ENCODE peak calls at places on chromosomes 16 and 17, in five cellular contexts. U is GM12878, N is SK-N-SH, I is HepG2, E is GM12892. K is an unnamed sample.

GRCh38 chr16:14193316-14193871 is 122.3 kb downstream of the MRTFB start:
- DNase-seq in E (peak), U (peak), I (no peak), N (no peak), K (peak)

GRCh38 chr16:88856122-88856827 is 472 bp downstream of the GALNS start:
- DNase-seq in U (no peak), E (no peak), I (no peak), N (no peak), K (no peak)

GRCh38 chr17:64781013-64781392 is 118.9 kb upstream of the SMURF2 start:
- DNase-seq in N (peak), E (no peak), U (no peak), I (no peak), K (no peak)

GRCh38 chr16:81524382-81524781 is 79.8 kb downstream of the CMIP start:
- DNase-seq in I (no peak), U (no peak), N (no peak), E (no peak), K (no peak)

GRCh38 chr17:47280072-47280811 is 26.6 kb downstream of the ITGB3 start:
- DNase-seq in U (no peak), E (no peak), N (no peak), I (no peak), K (no peak)

GRCh38 chr16:59039066-59039465 is 304.9 kb upstream of the GOT2 start:
- DNase-seq in U (no peak), I (no peak), N (no peak), E (no peak), K (no peak)

GRCh38 chr17:78387982-78388941 is 9.8 kb downstream of the PGS1 start:
- DNase-seq in E (no peak), U (no peak), N (no peak), I (no peak), K (no peak)

GRCh38 chr16:1920727-1921155 is 2.5 kb upstream of the HS3ST6 start:
- DNase-seq in E (no peak), U (no peak), N (peak), I (no peak), K (no peak)

GRCh38 chr17:14737984-14738651 is 437.2 kb downstream of the HS3ST3B1 start:
- DNase-seq in U (no peak), N (no peak), I (peak), E (no peak), K (no peak)

GRCh38 chr17:410674-411401 is 58.2 kb upstream of the RPH3AL start:
- DNase-seq in U (no peak), I (no peak), N (peak), E (no peak), K (no peak)

GRCh38 chr16:85605912-85606841 is 6.9 kb upstream of the GSE1 start:
- DNase-seq in E (no peak), N (no peak), U (no peak), I (no peak), K (no peak)

GRCh38 chr16:67663877-67664222 is 2.7 kb downstream of the ENKD1 start:
- DNase-seq in U (no peak), N (no peak), I (no peak), E (no peak), K (no peak)

GRCh38 chr16:7304257-7304656 is 28.4 kb upstream of the RBFOX1 start:
- DNase-seq in N (peak), I (no peak), E (no peak), U (no peak), K (no peak)

GRCh38 chr17:5587431-5588032 is 3.2 kb upstream of the NLRP1 start:
- DNase-seq in I (peak), N (peak), E (peak), U (no peak), K (no peak)

GRCh38 chr16:15950167-15950854 is 895 bp downstream of the ABCC1 start:
- DNase-seq in I (peak), N (peak), E (peak), U (no peak), K (no peak)

GRCh38 chr17:1649116-1649843 is 386 bp downstream of the RILP start:
- DNase-seq in N (peak), U (no peak), E (peak), I (peak), K (peak)

GRCh38 chr16:81823111-81823510 is 44.0 kb downstream of the PLCG2 start:
- DNase-seq in I (no peak), E (no peak), U (no peak), N (no peak), K (no peak)

DNA sequence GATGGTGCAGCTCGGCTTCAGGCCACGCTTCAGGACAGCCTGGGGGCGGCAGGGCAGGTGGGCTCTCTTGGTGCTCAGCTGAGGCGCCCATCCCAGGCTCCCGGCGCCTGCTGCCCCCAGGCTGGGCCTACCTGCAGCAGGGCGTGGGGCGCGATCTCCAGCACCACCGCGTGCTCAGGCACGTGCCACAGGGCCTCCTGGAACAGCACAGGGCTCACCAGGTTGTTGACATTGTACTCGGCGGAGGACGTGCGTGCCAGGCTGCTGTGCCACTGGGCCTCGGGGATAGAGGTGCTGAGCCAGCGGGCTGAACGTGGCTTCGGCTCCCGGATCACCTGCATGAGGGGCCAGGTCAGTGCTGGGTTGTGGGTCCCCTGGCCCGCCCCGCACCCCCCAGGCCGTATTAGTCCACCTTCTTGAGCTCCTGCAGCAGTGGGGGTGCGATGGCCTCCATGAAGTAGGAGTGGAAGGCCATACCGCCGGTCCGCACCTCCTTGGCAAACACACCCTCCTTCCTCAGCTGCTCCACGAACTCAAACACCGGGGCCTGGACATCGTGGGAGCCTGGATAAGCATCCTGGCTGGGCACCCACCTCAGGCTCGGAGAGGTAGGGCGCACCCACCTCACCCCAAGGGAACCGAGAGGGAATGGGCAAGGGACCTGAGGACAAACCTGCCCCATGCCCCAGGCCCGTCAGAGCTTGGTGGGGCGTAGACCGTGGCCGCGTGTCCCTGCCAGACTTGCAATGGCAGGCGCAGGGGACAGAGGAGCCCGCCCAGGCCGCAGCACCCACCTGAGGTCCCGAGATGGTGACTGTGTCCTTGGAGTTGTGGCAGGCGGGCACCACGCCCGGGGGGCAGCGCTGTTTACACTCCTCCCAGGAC is 9.0 kb downstream of the FASN start:
- DNase-seq in I (no peak), E (no peak), N (no peak), U (no peak), K (no peak)
- TF ChIP-seq TAF1 in I (no peak), E (no peak), N (no peak), U (no peak), K (no peak)

DNA sequence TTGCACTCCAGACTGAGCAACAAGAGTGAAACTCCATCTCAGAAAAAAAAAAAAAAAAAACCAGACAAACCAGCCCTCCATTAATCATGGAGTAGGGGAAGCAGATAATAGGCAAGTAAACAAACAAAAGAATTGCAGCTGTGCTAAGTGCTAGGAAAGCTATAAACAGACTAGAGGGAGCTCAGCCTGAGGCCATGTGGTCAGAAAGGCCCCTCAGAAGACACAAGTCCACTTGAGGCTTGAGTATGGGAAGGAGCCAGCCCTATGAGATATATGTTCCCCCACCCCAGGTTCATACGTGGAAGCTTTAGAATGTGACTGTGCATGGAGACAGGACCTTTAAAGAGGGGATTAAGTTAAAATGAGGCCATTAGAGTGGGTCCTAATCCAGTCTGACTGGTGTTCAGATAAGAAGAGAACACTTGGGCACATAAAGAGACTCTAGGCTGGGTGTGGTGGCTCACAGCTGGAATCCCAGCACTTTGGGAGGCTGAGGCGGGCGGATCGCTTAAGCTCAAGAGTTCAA is 132.6 kb upstream of the NOL11 start:
- DNase-seq in I (no peak), N (no peak), E (no peak), U (no peak), K (no peak)
- TF ChIP-seq TAF1 in I (no peak), N (no peak), E (no peak), U (no peak), K (no peak)

DNA sequence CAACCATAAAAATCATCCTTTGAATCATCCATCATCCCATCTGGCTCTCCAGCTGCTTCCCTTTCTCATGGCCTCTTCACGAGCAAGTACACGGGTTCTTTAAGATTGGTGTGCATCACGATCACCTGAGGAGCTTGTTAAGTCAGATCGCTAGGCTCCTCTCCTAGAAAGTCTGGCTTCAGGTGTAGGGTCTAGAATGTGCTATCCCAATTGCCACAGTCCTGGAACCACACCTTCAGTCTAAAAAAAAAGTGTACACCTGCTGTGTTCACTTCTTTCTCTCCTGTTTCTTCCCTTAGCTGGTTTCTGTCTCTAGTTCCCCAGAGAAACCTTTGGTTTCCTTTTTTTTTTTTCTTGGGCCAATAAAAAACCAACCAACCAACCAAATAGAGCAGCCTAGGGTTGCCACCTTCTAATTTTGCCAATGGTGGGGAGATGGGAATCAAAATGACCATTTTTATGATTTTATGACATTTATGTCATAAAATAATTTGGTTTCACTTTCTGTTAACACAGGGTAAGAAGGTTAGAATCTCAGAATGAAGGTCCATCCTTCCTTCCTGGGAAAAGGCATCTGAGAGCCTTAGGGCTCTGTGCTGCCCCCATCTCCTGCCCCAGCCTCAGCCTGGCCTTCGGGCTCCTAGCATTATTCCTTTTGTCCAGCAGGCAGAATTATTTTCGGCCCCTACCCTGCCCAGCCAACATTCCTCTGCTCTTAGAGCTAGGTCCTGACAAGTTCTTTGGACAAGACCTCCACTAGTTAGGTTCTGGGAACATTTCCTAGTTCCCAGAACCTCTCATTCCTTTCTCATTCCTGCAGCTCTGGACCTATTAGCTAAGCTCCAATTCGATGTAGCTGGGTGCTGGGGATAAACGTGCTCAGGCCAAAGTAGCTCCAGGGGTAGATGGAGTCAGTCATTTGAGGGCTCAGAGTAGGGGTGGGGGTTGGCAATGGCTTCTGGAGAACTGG is 1.9 kb upstream of the GGT6 start:
- DNase-seq in U (no peak), I (no peak), E (no peak), N (no peak), K (no peak)
- TF ChIP-seq TAF1 in U (no peak), I (no peak), E (no peak), N (no peak), K (no peak)

GRCh38 chr16:10870808-10871156 is 6.2 kb upstream of the CIITA start:
- DNase-seq in I (no peak), N (no peak), E (no peak), U (no peak), K (no peak)

GRCh38 chr16:10868089-10868488 is 8.9 kb upstream of the CIITA start:
- DNase-seq in N (no peak), I (no peak), U (no peak), E (no peak), K (no peak)

GRCh38 chr16:10868562-10869469 is 8.2 kb upstream of the CIITA start:
- DNase-seq in I (no peak), E (no peak), N (no peak), U (no peak), K (no peak)

GRCh38 chr16:10870137-10870776 is 6.7 kb upstream of the CIITA start:
- DNase-seq in N (no peak), E (no peak), U (no peak), I (peak), K (no peak)

GRCh38 chr16:10871157-10871991 is 5.6 kb upstream of the CIITA start:
- DNase-seq in N (no peak), I (peak), E (no peak), U (peak), K (no peak)
- TF ChIP-seq TAF1 in N (no peak), I (no peak), E (no peak), U (no peak), K (no peak)

GRCh38 chr17:28997811-28998210 is 8.0 kb downstream of the SEZ6 start:
- DNase-seq in U (no peak), I (no peak), N (no peak), E (no peak), K (no peak)
- TF ChIP-seq TAF1 in U (no peak), I (no peak), N (no peak), E (no peak), K (no peak)

DNA sequence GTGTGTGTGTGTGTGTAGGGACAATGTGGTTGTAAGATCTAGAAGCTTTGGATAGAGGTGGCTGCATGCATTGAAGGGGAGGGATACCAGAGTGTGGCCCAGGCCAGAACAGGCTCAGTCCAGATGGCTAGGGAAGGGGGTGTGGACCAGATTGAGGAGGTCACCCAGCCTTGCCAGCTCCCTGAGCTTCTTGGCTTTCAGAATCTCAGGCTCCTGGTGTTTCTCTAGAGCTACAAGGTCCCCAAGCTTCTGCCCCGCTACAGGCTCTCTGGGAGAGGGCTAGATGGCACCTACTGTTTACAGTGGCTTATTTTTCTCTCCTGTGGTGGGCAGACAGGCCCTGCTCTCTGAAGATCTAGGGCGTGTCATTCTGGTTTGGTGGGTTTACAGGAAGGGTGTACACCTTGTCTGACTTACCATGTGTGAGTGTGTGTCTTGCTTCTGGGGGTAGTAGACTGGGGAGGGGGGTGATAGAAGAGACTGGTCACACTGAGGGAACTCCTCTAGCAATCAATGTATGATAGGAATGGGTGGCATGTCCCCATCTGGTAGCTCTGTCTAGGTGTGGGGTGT is 1.0 kb downstream of the RARA start:
- DNase-seq in U (no peak), N (peak), E (no peak), I (no peak), K (no peak)
- TF ChIP-seq TAF1 in U (no peak), N (no peak), E (no peak), I (no peak), K (no peak)

GRCh38 chr17:56892333-56892732 is 21.5 kb downstream of the TRIM25 start:
- DNase-seq in N (no peak), E (no peak), U (no peak), I (no peak), K (no peak)

GRCh38 chr17:56893503-56893902 is 20.3 kb downstream of the TRIM25 start:
- DNase-seq in I (no peak), E (no peak), N (no peak), U (no peak), K (no peak)

GRCh38 chr17:56890906-56891674 is 22.8 kb downstream of the TRIM25 start:
- DNase-seq in I (no peak), N (no peak), U (no peak), E (no peak), K (no peak)

GRCh38 chr17:56890390-56890789 is 23.5 kb downstream of the TRIM25 start:
- DNase-seq in U (no peak), E (no peak), N (no peak), I (no peak), K (no peak)

DNA sequence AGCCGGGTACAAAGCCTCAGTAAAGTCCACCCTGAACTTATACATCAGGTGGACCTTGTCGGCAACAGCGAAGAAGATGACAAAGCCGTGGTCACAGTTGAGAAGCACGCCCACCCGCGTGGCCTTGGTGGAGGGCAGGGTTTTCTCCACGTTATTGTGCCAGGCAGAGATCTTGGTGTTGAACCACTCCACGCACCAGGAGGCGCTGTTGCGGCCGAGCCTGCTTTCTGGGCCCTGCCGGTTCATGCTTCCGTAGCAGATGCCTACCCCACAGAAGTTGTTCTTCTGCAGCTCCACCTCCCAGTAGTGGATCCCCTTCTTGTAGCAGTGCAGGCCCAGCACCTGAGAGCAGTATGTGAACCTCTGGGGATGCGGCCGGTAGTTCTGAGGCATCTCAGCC is 22.1 kb downstream of the TRIM25 start:
- DNase-seq in E (no peak), N (peak), U (no peak), I (no peak), K (no peak)
- TF ChIP-seq TAF1 in E (no peak), N (no peak), U (no peak), I (no peak), K (no peak)

DNA sequence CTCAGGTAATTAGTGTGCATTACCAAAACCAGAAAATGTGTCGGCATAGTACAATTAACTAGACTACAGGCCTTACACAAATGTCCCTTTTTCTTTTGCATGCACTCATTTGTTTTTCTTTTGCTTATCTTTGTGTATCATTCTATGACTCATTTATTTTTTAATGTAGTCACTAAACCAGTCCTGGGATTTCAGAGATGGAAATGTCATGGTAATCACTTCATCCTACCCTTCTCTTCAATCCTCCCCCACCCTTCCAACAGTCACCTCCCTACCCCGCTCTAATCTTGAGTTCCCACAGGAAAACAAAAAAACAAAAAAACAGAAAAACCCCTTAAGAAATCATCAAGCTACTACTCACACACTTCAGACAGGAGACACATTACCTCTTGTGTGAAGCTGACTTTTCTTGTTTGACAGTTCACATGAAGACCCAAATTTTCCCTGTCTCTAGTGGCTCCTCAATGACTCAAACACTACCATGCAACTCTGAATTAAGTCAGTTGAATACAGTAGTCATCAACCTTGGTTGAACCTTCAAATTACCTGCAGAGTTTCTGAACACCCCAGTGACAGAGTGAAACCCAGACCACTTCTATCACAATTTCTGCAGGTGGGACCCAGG is 242.4 kb upstream of the SALL1 start:
- DNase-seq in U (no peak), I (no peak), E (no peak), N (no peak), K (no peak)
- TF ChIP-seq TAF1 in U (no peak), I (no peak), E (no peak), N (no peak), K (no peak)

K was measured in GM12891.